ENCODE peak calls at places on chromosomes 3 and 15, in four cellular contexts. One of them, this sample, is unnamed.

GRCh38 chr15:101188517-101189340 is 63.1 kb downstream of the CHSY1 start:
- DNase-seq in K562: no peak
- DNase-seq in A549: no peak
- DNase-seq in transverse colon: no peak
- DNase-seq in this sample: no peak

GRCh38 chr3:98821072-98821471 is 57.9 kb downstream of the ST3GAL6 start:
- DNase-seq in transverse colon: no peak
- DNase-seq in A549: no peak
- DNase-seq in K562: no peak
- DNase-seq in this sample: no peak

GRCh38 chr3:133472242-133472641 is 72.4 kb downstream of the BFSP2 start:
- DNase-seq in K562: no peak
- DNase-seq in A549: no peak
- DNase-seq in transverse colon: peak
- DNase-seq in this sample: peak

GRCh38 chr3:16350041-16350952 is 85.3 kb downstream of the OXNAD1 start:
- DNase-seq in A549: no peak
- DNase-seq in transverse colon: no peak
- DNase-seq in K562: no peak
- DNase-seq in this sample: no peak

GRCh38 chr3:126545544-126545943 is 13.2 kb downstream of the C3orf22 start:
- DNase-seq in transverse colon: peak
- DNase-seq in K562: no peak
- DNase-seq in A549: no peak
- DNase-seq in this sample: no peak

GRCh38 chr3:133293397-133294107 is 106.3 kb upstream of the BFSP2 start:
- DNase-seq in A549: no peak
- DNase-seq in transverse colon: no peak
- DNase-seq in K562: no peak
- DNase-seq in this sample: no peak

GRCh38 chr15:38688761-38689160 is 124.1 kb upstream of the RASGRP1 start:
- DNase-seq in A549: no peak
- DNase-seq in K562: no peak
- DNase-seq in transverse colon: no peak
- DNase-seq in this sample: no peak

GRCh38 chr3:44795197-44795596 is 33.6 kb downstream of the KIF15 start:
- DNase-seq in A549: no peak
- DNase-seq in K562: no peak
- DNase-seq in transverse colon: no peak
- DNase-seq in this sample: no peak

GRCh38 chr3:155991847-155992246 is 121.4 kb downstream of the GMPS start:
- DNase-seq in K562: no peak
- DNase-seq in transverse colon: no peak
- DNase-seq in A549: no peak
- DNase-seq in this sample: no peak

GRCh38 chr3:54120657-54121403 is 1.5 kb upstream of the CACNA2D3 start:
- DNase-seq in A549: no peak
- DNase-seq in K562: no peak
- DNase-seq in transverse colon: no peak
- DNase-seq in this sample: peak

GRCh38 chr15:81227716-81228115 is 31.0 kb downstream of the IL16 start:
- DNase-seq in transverse colon: no peak
- DNase-seq in A549: no peak
- DNase-seq in K562: no peak
- DNase-seq in this sample: no peak

GRCh38 chr15:69117431-69117841 is 43.0 kb upstream of the GLCE start:
- DNase-seq in A549: no peak
- DNase-seq in K562: no peak
- DNase-seq in transverse colon: no peak
- DNase-seq in this sample: no peak

DNA sequence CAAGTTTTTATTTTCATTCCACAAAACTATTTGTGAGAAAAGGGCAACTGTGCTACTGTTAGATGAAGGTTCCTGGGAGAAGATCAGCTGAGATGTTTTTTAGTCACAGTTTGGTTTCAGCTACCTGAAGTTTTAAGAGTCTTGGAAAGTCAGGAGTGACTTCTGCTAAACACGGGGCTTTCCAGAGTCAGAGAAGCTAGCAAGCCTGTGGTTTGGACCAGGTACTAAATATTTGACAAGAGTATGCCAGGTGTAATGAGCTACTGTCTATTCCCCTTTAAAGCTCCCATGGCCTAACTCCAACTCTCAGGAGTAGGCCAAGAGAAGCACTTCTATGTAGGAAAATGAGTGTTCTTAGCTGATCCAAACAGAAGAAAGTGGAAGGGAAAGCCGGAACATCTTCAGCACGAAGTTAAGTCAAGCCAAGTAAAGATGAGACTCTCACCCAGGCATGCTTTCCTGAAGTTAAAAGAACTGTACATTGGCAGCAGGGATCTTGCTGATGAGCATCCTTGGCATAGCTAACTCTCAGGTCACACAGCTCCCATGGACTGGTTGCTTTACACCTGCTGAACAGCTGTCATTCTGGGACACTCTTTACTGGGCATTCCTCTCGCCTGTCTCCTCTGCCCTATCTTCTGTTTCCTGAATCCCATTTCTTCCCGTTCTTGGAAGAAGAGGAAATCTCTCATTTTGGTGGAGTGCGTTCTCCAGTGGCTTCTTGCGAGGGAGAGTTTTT is 22.5 kb downstream of the TM4SF18 start:
- DNase-seq in transverse colon: no peak
- DNase-seq in A549: no peak
- DNase-seq in K562: no peak
- DNase-seq in this sample: no peak
- H3K27ac ChIP-seq in transverse colon: no peak
- H3K27ac ChIP-seq in A549: peak
- H3K27ac ChIP-seq in K562: no peak
- H3K27ac ChIP-seq in this sample: no peak

GRCh38 chr3:50358927-50359759 is at the start of gene TMEM115:
- DNase-seq in A549: peak
- DNase-seq in transverse colon: peak
- DNase-seq in K562: peak
- DNase-seq in this sample: peak
- TF ChIP-seq EP300 in A549: no peak
- TF ChIP-seq EP300 in transverse colon: no peak
- TF ChIP-seq EP300 in K562: no peak
- TF ChIP-seq EP300 in this sample: no peak

GRCh38 chr3:161599702-161600101 is 103.1 kb downstream of the OTOL1 start:
- DNase-seq in transverse colon: no peak
- DNase-seq in A549: no peak
- DNase-seq in K562: no peak
- DNase-seq in this sample: no peak
- H3K27ac ChIP-seq in transverse colon: no peak
- H3K27ac ChIP-seq in A549: no peak
- H3K27ac ChIP-seq in K562: no peak
- H3K27ac ChIP-seq in this sample: no peak

GRCh38 chr15:43510230-43511011 is 7.0 kb upstream of the MAP1A start:
- DNase-seq in A549: peak
- DNase-seq in transverse colon: peak
- DNase-seq in K562: peak
- DNase-seq in this sample: peak
- TF ChIP-seq EP300 in A549: no peak
- TF ChIP-seq EP300 in transverse colon: no peak
- TF ChIP-seq EP300 in K562: no peak
- TF ChIP-seq EP300 in this sample: no peak

This sample was measured in upper lobe of left lung.